ENCODE peak calls at places on chromosomes 13 and 19, in eight cellular contexts. One of them, this sample, is unnamed.

GRCh38 chr19:23365222-23365621 is 30.0 kb downstream of the ZNF91 start:
- DNase-seq in NAMALWA: no peak
- DNase-seq in T-cell: no peak
- DNase-seq in GM04504: no peak
- DNase-seq in HCT116: no peak
- DNase-seq in neural progenitor cell: no peak
- DNase-seq in amygdala: no peak
- DNase-seq in central memory CD8-positive, alpha-beta T cell: no peak
- DNase-seq in this sample: no peak

GRCh38 chr13:113726961-113727411 is 32.0 kb upstream of the TMEM255B start:
- DNase-seq in HCT116: no peak
- DNase-seq in central memory CD8-positive, alpha-beta T cell: no peak
- DNase-seq in neural progenitor cell: no peak
- DNase-seq in T-cell: no peak
- DNase-seq in GM04504: no peak
- DNase-seq in amygdala: no peak
- DNase-seq in NAMALWA: no peak
- DNase-seq in this sample: no peak

GRCh38 chr13:47216176-47216822 is 319.4 kb upstream of the HTR2A start:
- DNase-seq in central memory CD8-positive, alpha-beta T cell: no peak
- DNase-seq in neural progenitor cell: no peak
- DNase-seq in GM04504: no peak
- DNase-seq in HCT116: no peak
- DNase-seq in NAMALWA: no peak
- DNase-seq in amygdala: no peak
- DNase-seq in T-cell: no peak
- DNase-seq in this sample: no peak

GRCh38 chr19:35935911-35936737 is at the start of gene LRFN3:
- DNase-seq in central memory CD8-positive, alpha-beta T cell: no peak
- DNase-seq in T-cell: peak; percentile 15
- DNase-seq in HCT116: peak; percentile 57
- DNase-seq in GM04504: no peak
- DNase-seq in NAMALWA: no peak
- DNase-seq in neural progenitor cell: peak; percentile 95
- DNase-seq in amygdala: peak; percentile 23
- DNase-seq in this sample: peak; percentile 12

GRCh38 chr19:41957161-41957837 is 1.8 kb downstream of the RABAC1 start:
- DNase-seq in NAMALWA: no peak
- DNase-seq in amygdala: no peak
- DNase-seq in HCT116: no peak
- DNase-seq in T-cell: no peak
- DNase-seq in central memory CD8-positive, alpha-beta T cell: no peak
- DNase-seq in GM04504: no peak
- DNase-seq in neural progenitor cell: no peak
- DNase-seq in this sample: no peak

GRCh38 chr19:45682117-45682516 is 9.6 kb downstream of the SNRPD2 start:
- DNase-seq in NAMALWA: no peak
- DNase-seq in amygdala: no peak
- DNase-seq in neural progenitor cell: no peak
- DNase-seq in T-cell: no peak
- DNase-seq in HCT116: no peak
- DNase-seq in GM04504: no peak
- DNase-seq in central memory CD8-positive, alpha-beta T cell: no peak
- DNase-seq in this sample: no peak

GRCh38 chr19:55442372-55443044 is 592 bp downstream of the SHISA7 start:
- DNase-seq in T-cell: no peak
- DNase-seq in amygdala: no peak
- DNase-seq in NAMALWA: no peak
- DNase-seq in GM04504: no peak
- DNase-seq in neural progenitor cell: peak; percentile 48
- DNase-seq in HCT116: no peak
- DNase-seq in central memory CD8-positive, alpha-beta T cell: no peak
- DNase-seq in this sample: no peak

GRCh38 chr13:43072394-43072793 is 49.0 kb downstream of the DNAJC15 start:
- DNase-seq in amygdala: no peak
- DNase-seq in neural progenitor cell: no peak
- DNase-seq in HCT116: no peak
- DNase-seq in central memory CD8-positive, alpha-beta T cell: no peak
- DNase-seq in NAMALWA: no peak
- DNase-seq in T-cell: no peak
- DNase-seq in GM04504: no peak
- DNase-seq in this sample: no peak

GRCh38 chr13:57123660-57124059 is 17.1 kb upstream of the PRR20A start:
- DNase-seq in HCT116: no peak
- DNase-seq in GM04504: no peak
- DNase-seq in T-cell: no peak
- DNase-seq in neural progenitor cell: no peak
- DNase-seq in amygdala: no peak
- DNase-seq in NAMALWA: no peak
- DNase-seq in central memory CD8-positive, alpha-beta T cell: no peak
- DNase-seq in this sample: peak; percentile 28

GRCh38 chr19:48900477-48901452 is 653 bp downstream of the NUCB1 start:
- DNase-seq in central memory CD8-positive, alpha-beta T cell: no peak
- DNase-seq in NAMALWA: peak; percentile 57
- DNase-seq in neural progenitor cell: no peak
- DNase-seq in amygdala: no peak
- DNase-seq in T-cell: no peak
- DNase-seq in HCT116: no peak
- DNase-seq in GM04504: no peak
- DNase-seq in this sample: no peak

GRCh38 chr13:78426183-78426582 is 177.2 kb downstream of the POU4F1 start:
- DNase-seq in neural progenitor cell: no peak
- DNase-seq in amygdala: no peak
- DNase-seq in central memory CD8-positive, alpha-beta T cell: no peak
- DNase-seq in HCT116: no peak
- DNase-seq in T-cell: no peak
- DNase-seq in NAMALWA: no peak
- DNase-seq in GM04504: no peak
- DNase-seq in this sample: no peak

GRCh38 chr13:41017744-41018582 is 1.2 kb downstream of the ELF1 start:
- DNase-seq in GM04504: no peak
- DNase-seq in NAMALWA: peak; percentile 65
- DNase-seq in HCT116: no peak
- DNase-seq in neural progenitor cell: no peak
- DNase-seq in T-cell: no peak
- DNase-seq in amygdala: no peak
- DNase-seq in central memory CD8-positive, alpha-beta T cell: no peak
- DNase-seq in this sample: no peak

GRCh38 chr19:38549061-38549460 is 68.7 kb downstream of the MAP4K1 start:
- DNase-seq in HCT116: no peak
- DNase-seq in amygdala: no peak
- DNase-seq in neural progenitor cell: no peak
- DNase-seq in NAMALWA: no peak
- DNase-seq in central memory CD8-positive, alpha-beta T cell: no peak
- DNase-seq in GM04504: no peak
- DNase-seq in T-cell: no peak
- DNase-seq in this sample: no peak

GRCh38 chr13:48838193-48839000 is 137.3 kb upstream of the FNDC3A start:
- DNase-seq in GM04504: no peak
- DNase-seq in NAMALWA: no peak
- DNase-seq in HCT116: no peak
- DNase-seq in amygdala: no peak
- DNase-seq in neural progenitor cell: no peak
- DNase-seq in central memory CD8-positive, alpha-beta T cell: no peak
- DNase-seq in T-cell: no peak
- DNase-seq in this sample: no peak

GRCh38 chr13:31321457-31321856 is 121.7 kb downstream of the B3GLCT start:
- DNase-seq in GM04504: no peak
- DNase-seq in HCT116: no peak
- DNase-seq in NAMALWA: peak; percentile 67
- DNase-seq in central memory CD8-positive, alpha-beta T cell: no peak
- DNase-seq in amygdala: no peak
- DNase-seq in neural progenitor cell: no peak
- DNase-seq in T-cell: no peak
- DNase-seq in this sample: no peak

GRCh38 chr13:89514534-89515312 is 1832.8 kb upstream of the MIR17HG start:
- DNase-seq in GM04504: no peak
- DNase-seq in T-cell: no peak
- DNase-seq in neural progenitor cell: peak; percentile 43
- DNase-seq in NAMALWA: no peak
- DNase-seq in central memory CD8-positive, alpha-beta T cell: no peak
- DNase-seq in HCT116: no peak
- DNase-seq in amygdala: no peak
- DNase-seq in this sample: no peak

GRCh38 chr19:1394252-1395193 is 6.8 kb downstream of the GAMT start:
- DNase-seq in amygdala: no peak
- DNase-seq in NAMALWA: no peak
- DNase-seq in HCT116: no peak
- DNase-seq in T-cell: no peak
- DNase-seq in central memory CD8-positive, alpha-beta T cell: no peak
- DNase-seq in GM04504: no peak
- DNase-seq in neural progenitor cell: no peak
- DNase-seq in this sample: peak; percentile 49

GRCh38 chr19:45406165-45406956 is at the start of gene POLR1G:
- DNase-seq in neural progenitor cell: peak; percentile 88
- DNase-seq in T-cell: peak; percentile 56
- DNase-seq in HCT116: peak; percentile 79
- DNase-seq in central memory CD8-positive, alpha-beta T cell: peak; percentile 58
- DNase-seq in amygdala: peak; percentile 87
- DNase-seq in NAMALWA: peak; percentile 94
- DNase-seq in GM04504: peak; percentile 63
- DNase-seq in this sample: peak; percentile 56

GRCh38 chr19:41753936-41754529 is 1.3 kb upstream of the CEACAM6 start:
- DNase-seq in central memory CD8-positive, alpha-beta T cell: peak; percentile 55
- DNase-seq in neural progenitor cell: peak; percentile 27
- DNase-seq in amygdala: no peak
- DNase-seq in HCT116: peak; percentile 39
- DNase-seq in T-cell: peak; percentile 58
- DNase-seq in NAMALWA: peak; percentile 74
- DNase-seq in GM04504: no peak
- DNase-seq in this sample: no peak

GRCh38 chr13:76383671-76384461 is 502.3 kb downstream of the KCTD12 start:
- DNase-seq in neural progenitor cell: no peak
- DNase-seq in NAMALWA: no peak
- DNase-seq in HCT116: no peak
- DNase-seq in T-cell: no peak
- DNase-seq in central memory CD8-positive, alpha-beta T cell: no peak
- DNase-seq in amygdala: no peak
- DNase-seq in GM04504: peak; percentile 72
- DNase-seq in this sample: no peak

GRCh38 chr13:90709329-90709728 is 638.2 kb upstream of the MIR17HG start:
- DNase-seq in T-cell: no peak
- DNase-seq in neural progenitor cell: no peak
- DNase-seq in central memory CD8-positive, alpha-beta T cell: no peak
- DNase-seq in NAMALWA: no peak
- DNase-seq in HCT116: no peak
- DNase-seq in GM04504: no peak
- DNase-seq in amygdala: no peak
- DNase-seq in this sample: no peak

GRCh38 chr19:13803038-13803437 is 7.8 kb downstream of the ZSWIM4 start:
- DNase-seq in GM04504: no peak
- DNase-seq in NAMALWA: no peak
- DNase-seq in neural progenitor cell: no peak
- DNase-seq in T-cell: no peak
- DNase-seq in central memory CD8-positive, alpha-beta T cell: no peak
- DNase-seq in HCT116: no peak
- DNase-seq in amygdala: no peak
- DNase-seq in this sample: no peak

GRCh38 chr13:52061587-52061986 is 37.1 kb downstream of the UTP14C start:
- DNase-seq in neural progenitor cell: no peak
- DNase-seq in HCT116: no peak
- DNase-seq in amygdala: no peak
- DNase-seq in T-cell: no peak
- DNase-seq in GM04504: no peak
- DNase-seq in NAMALWA: no peak
- DNase-seq in central memory CD8-positive, alpha-beta T cell: no peak
- DNase-seq in this sample: no peak

GRCh38 chr19:29645911-29646310 is 19.4 kb upstream of the PLEKHF1 start:
- DNase-seq in NAMALWA: no peak
- DNase-seq in amygdala: no peak
- DNase-seq in GM04504: no peak
- DNase-seq in HCT116: no peak
- DNase-seq in neural progenitor cell: no peak
- DNase-seq in T-cell: no peak
- DNase-seq in central memory CD8-positive, alpha-beta T cell: no peak
- DNase-seq in this sample: peak; percentile 23

GRCh38 chr13:26011996-26012688 is 39.7 kb downstream of the SHISA2 start:
- DNase-seq in GM04504: no peak
- DNase-seq in central memory CD8-positive, alpha-beta T cell: peak; percentile 49
- DNase-seq in HCT116: no peak
- DNase-seq in amygdala: no peak
- DNase-seq in NAMALWA: no peak
- DNase-seq in neural progenitor cell: no peak
- DNase-seq in T-cell: peak; percentile 64
- DNase-seq in this sample: no peak

GRCh38 chr19:17346109-17346671 is 8.8 kb downstream of the GTPBP3 start:
- DNase-seq in NAMALWA: peak; percentile 71
- DNase-seq in amygdala: peak; percentile 13
- DNase-seq in GM04504: no peak
- DNase-seq in neural progenitor cell: peak; percentile 83
- DNase-seq in central memory CD8-positive, alpha-beta T cell: peak; percentile 60
- DNase-seq in T-cell: peak; percentile 62
- DNase-seq in HCT116: peak; percentile 60
- DNase-seq in this sample: peak; percentile 10

GRCh38 chr13:62293081-62293480 is 877.4 kb upstream of the PCDH20 start:
- DNase-seq in central memory CD8-positive, alpha-beta T cell: no peak
- DNase-seq in amygdala: no peak
- DNase-seq in neural progenitor cell: no peak
- DNase-seq in GM04504: no peak
- DNase-seq in T-cell: no peak
- DNase-seq in NAMALWA: no peak
- DNase-seq in HCT116: no peak
- DNase-seq in this sample: no peak

This sample was measured in anterior cingulate cortex.